ENCODE peak calls at places on chromosomes 5 and 9, in eight cellular contexts. One of them, this sample, is unnamed. For H3K9me3, the result is how much of the 10 kb centered on the place peaks cover.

GRCh38 chr5:160442824-160443431 is 21.3 kb downstream of the PTTG1 start:
- DNase-seq in kidney: no peak
- DNase-seq in CD8-positive, alpha-beta T cell: no peak
- DNase-seq in ascending aorta: no peak
- DNase-seq in mucosa of descending colon: no peak
- DNase-seq in lung: no peak
- DNase-seq in right atrium auricular region: no peak
- DNase-seq in pancreas: no peak
- DNase-seq in this sample: no peak

GRCh38 chr5:41636605-41637004 is 126.2 kb upstream of the PLCXD3 start:
- DNase-seq in kidney: no peak
- DNase-seq in CD8-positive, alpha-beta T cell: no peak
- DNase-seq in ascending aorta: no peak
- DNase-seq in mucosa of descending colon: peak
- DNase-seq in lung: no peak
- DNase-seq in right atrium auricular region: no peak
- DNase-seq in pancreas: no peak
- DNase-seq in this sample: no peak

GRCh38 chr5:74631088-74631960 is 9.2 kb downstream of the ENC1 start:
- DNase-seq in kidney: no peak
- DNase-seq in CD8-positive, alpha-beta T cell: peak
- DNase-seq in ascending aorta: no peak
- DNase-seq in mucosa of descending colon: no peak
- DNase-seq in lung: peak
- DNase-seq in right atrium auricular region: no peak
- DNase-seq in pancreas: no peak
- DNase-seq in this sample: no peak

GRCh38 chr9:19470567-19470966 is 61.8 kb downstream of the ACER2 start:
- DNase-seq in kidney: no peak
- DNase-seq in CD8-positive, alpha-beta T cell: no peak
- DNase-seq in ascending aorta: no peak
- DNase-seq in mucosa of descending colon: no peak
- DNase-seq in lung: no peak
- DNase-seq in right atrium auricular region: no peak
- DNase-seq in pancreas: no peak
- DNase-seq in this sample: no peak

GRCh38 chr9:126108240-126108639 is 218.4 kb upstream of the MVB12B start:
- DNase-seq in kidney: no peak
- DNase-seq in CD8-positive, alpha-beta T cell: no peak
- DNase-seq in ascending aorta: no peak
- DNase-seq in mucosa of descending colon: no peak
- DNase-seq in lung: no peak
- DNase-seq in right atrium auricular region: no peak
- DNase-seq in pancreas: no peak
- DNase-seq in this sample: no peak

GRCh38 chr5:56440871-56441740 is 208.0 kb upstream of the ANKRD55 start:
- DNase-seq in kidney: no peak
- DNase-seq in CD8-positive, alpha-beta T cell: no peak
- DNase-seq in ascending aorta: no peak
- DNase-seq in mucosa of descending colon: peak
- DNase-seq in lung: no peak
- DNase-seq in right atrium auricular region: no peak
- DNase-seq in pancreas: no peak
- DNase-seq in this sample: peak

GRCh38 chr5:140718266-140718592 is 18.0 kb downstream of the ZMAT2 start:
- DNase-seq in kidney: no peak
- DNase-seq in CD8-positive, alpha-beta T cell: no peak
- DNase-seq in ascending aorta: no peak
- DNase-seq in mucosa of descending colon: peak
- DNase-seq in lung: no peak
- DNase-seq in right atrium auricular region: no peak
- DNase-seq in pancreas: no peak
- DNase-seq in this sample: no peak

GRCh38 chr9:110440161-110440560 is 102.5 kb upstream of the TXNDC8 start:
- DNase-seq in kidney: no peak
- DNase-seq in CD8-positive, alpha-beta T cell: no peak
- DNase-seq in ascending aorta: no peak
- DNase-seq in mucosa of descending colon: no peak
- DNase-seq in lung: no peak
- DNase-seq in right atrium auricular region: no peak
- DNase-seq in pancreas: no peak
- DNase-seq in this sample: no peak

GRCh38 chr9:20065076-20065475 is 276.2 kb upstream of the SLC24A2 start:
- DNase-seq in kidney: no peak
- DNase-seq in CD8-positive, alpha-beta T cell: no peak
- DNase-seq in ascending aorta: no peak
- DNase-seq in mucosa of descending colon: no peak
- DNase-seq in lung: no peak
- DNase-seq in right atrium auricular region: no peak
- DNase-seq in pancreas: no peak
- DNase-seq in this sample: no peak

GRCh38 chr5:141493500-141494422 is 4.9 kb downstream of the PCDHGC5 start:
- DNase-seq in kidney: no peak
- DNase-seq in CD8-positive, alpha-beta T cell: no peak
- DNase-seq in ascending aorta: no peak
- DNase-seq in mucosa of descending colon: no peak
- DNase-seq in lung: no peak
- DNase-seq in right atrium auricular region: no peak
- DNase-seq in pancreas: no peak
- DNase-seq in this sample: no peak

GRCh38 chr5:36240779-36241635 is 718 bp downstream of the NADK2 start:
- DNase-seq in kidney: peak
- DNase-seq in CD8-positive, alpha-beta T cell: peak
- DNase-seq in ascending aorta: no peak
- DNase-seq in mucosa of descending colon: peak
- DNase-seq in lung: peak
- DNase-seq in right atrium auricular region: peak
- DNase-seq in pancreas: peak
- DNase-seq in this sample: peak

GRCh38 chr5:132782101-132782500 is 5.1 kb upstream of the SEPTIN8 start:
- DNase-seq in kidney: no peak
- DNase-seq in CD8-positive, alpha-beta T cell: no peak
- DNase-seq in ascending aorta: no peak
- DNase-seq in mucosa of descending colon: no peak
- DNase-seq in lung: no peak
- DNase-seq in right atrium auricular region: no peak
- DNase-seq in pancreas: no peak
- DNase-seq in this sample: no peak

GRCh38 chr9:17519761-17520160 is 59.1 kb upstream of the SH3GL2 start:
- DNase-seq in kidney: no peak
- DNase-seq in CD8-positive, alpha-beta T cell: no peak
- DNase-seq in ascending aorta: no peak
- DNase-seq in mucosa of descending colon: no peak
- DNase-seq in lung: no peak
- DNase-seq in right atrium auricular region: no peak
- DNase-seq in pancreas: no peak
- DNase-seq in this sample: no peak

GRCh38 chr5:55159763-55160492 is at the start of gene GPX8:
- DNase-seq in kidney: no peak
- DNase-seq in CD8-positive, alpha-beta T cell: no peak
- DNase-seq in ascending aorta: no peak
- DNase-seq in mucosa of descending colon: peak
- DNase-seq in lung: no peak
- DNase-seq in right atrium auricular region: no peak
- DNase-seq in pancreas: peak
- DNase-seq in this sample: no peak

GRCh38 chr5:135371738-135372232 is 27.2 kb downstream of the MACROH2A1 start:
- DNase-seq in kidney: no peak
- DNase-seq in CD8-positive, alpha-beta T cell: no peak
- DNase-seq in ascending aorta: no peak
- DNase-seq in mucosa of descending colon: no peak
- DNase-seq in lung: peak
- DNase-seq in right atrium auricular region: no peak
- DNase-seq in pancreas: no peak
- DNase-seq in this sample: no peak

GRCh38 chr5:74594172-74595040 is 46.1 kb downstream of the ENC1 start:
- DNase-seq in kidney: no peak
- DNase-seq in CD8-positive, alpha-beta T cell: no peak
- DNase-seq in ascending aorta: no peak
- DNase-seq in mucosa of descending colon: no peak
- DNase-seq in lung: no peak
- DNase-seq in right atrium auricular region: no peak
- DNase-seq in pancreas: no peak
- DNase-seq in this sample: no peak

GRCh38 chr5:31232273-31232888 is 38.9 kb downstream of the CDH6 start:
- DNase-seq in kidney: no peak
- DNase-seq in CD8-positive, alpha-beta T cell: no peak
- DNase-seq in ascending aorta: no peak
- DNase-seq in mucosa of descending colon: peak
- DNase-seq in lung: no peak
- DNase-seq in right atrium auricular region: no peak
- DNase-seq in pancreas: no peak
- DNase-seq in this sample: no peak

GRCh38 chr9:112283854-112284253 is 49.6 kb downstream of the PTBP3 start:
- DNase-seq in kidney: no peak
- DNase-seq in CD8-positive, alpha-beta T cell: no peak
- DNase-seq in ascending aorta: no peak
- DNase-seq in mucosa of descending colon: no peak
- DNase-seq in lung: no peak
- DNase-seq in right atrium auricular region: no peak
- DNase-seq in pancreas: no peak
- DNase-seq in this sample: no peak
- H3K9me3 ChIP-seq in kidney: under half
- H3K9me3 ChIP-seq in CD8-positive, alpha-beta T cell: under half
- H3K9me3 ChIP-seq in ascending aorta: under half
- H3K9me3 ChIP-seq in mucosa of descending colon: under half
- H3K9me3 ChIP-seq in lung: under half
- H3K9me3 ChIP-seq in right atrium auricular region: under half
- H3K9me3 ChIP-seq in pancreas: under half
- H3K9me3 ChIP-seq in this sample: under half

GRCh38 chr9:132201139-132201538 is 39.3 kb downstream of the NTNG2 start:
- DNase-seq in kidney: no peak
- DNase-seq in CD8-positive, alpha-beta T cell: no peak
- DNase-seq in ascending aorta: no peak
- DNase-seq in mucosa of descending colon: peak
- DNase-seq in lung: peak
- DNase-seq in right atrium auricular region: no peak
- DNase-seq in pancreas: peak
- DNase-seq in this sample: no peak
- TF ChIP-seq CTCF in kidney: no peak
- TF ChIP-seq CTCF in CD8-positive, alpha-beta T cell: no peak
- TF ChIP-seq CTCF in ascending aorta: no peak
- TF ChIP-seq CTCF in mucosa of descending colon: no peak
- TF ChIP-seq CTCF in lung: no peak
- TF ChIP-seq CTCF in right atrium auricular region: no peak
- TF ChIP-seq CTCF in pancreas: no peak
- TF ChIP-seq CTCF in this sample: no peak

DNA sequence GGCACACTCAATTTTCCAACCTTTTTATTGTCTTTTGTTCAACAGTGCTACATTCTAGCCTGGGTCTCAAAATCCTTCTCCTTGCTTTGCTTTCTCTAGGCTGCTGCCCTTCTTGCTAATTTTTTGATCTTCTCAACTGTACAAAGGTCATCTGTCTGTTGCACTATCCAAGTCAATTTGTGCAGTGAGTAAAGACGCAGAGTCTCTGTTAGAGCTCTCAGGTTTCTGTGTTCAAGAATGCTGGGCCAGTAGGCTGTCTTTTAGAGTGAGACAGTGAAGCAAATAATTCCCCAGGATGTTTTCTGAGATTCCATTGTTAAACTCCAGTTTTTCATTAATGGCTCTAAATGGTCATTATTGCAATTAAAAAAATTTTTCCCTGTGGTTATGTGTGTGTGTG is 255.7 kb upstream of the ACTBL2 start:
- DNase-seq in kidney: no peak
- DNase-seq in CD8-positive, alpha-beta T cell: no peak
- DNase-seq in ascending aorta: no peak
- DNase-seq in mucosa of descending colon: no peak
- DNase-seq in lung: no peak
- DNase-seq in right atrium auricular region: no peak
- DNase-seq in pancreas: no peak
- DNase-seq in this sample: no peak
- H3K9me3 ChIP-seq in kidney: under half
- H3K9me3 ChIP-seq in CD8-positive, alpha-beta T cell: under half
- H3K9me3 ChIP-seq in ascending aorta: under half
- H3K9me3 ChIP-seq in mucosa of descending colon: under half
- H3K9me3 ChIP-seq in lung: under half
- H3K9me3 ChIP-seq in right atrium auricular region: under half
- H3K9me3 ChIP-seq in pancreas: under half
- H3K9me3 ChIP-seq in this sample: under half

DNA sequence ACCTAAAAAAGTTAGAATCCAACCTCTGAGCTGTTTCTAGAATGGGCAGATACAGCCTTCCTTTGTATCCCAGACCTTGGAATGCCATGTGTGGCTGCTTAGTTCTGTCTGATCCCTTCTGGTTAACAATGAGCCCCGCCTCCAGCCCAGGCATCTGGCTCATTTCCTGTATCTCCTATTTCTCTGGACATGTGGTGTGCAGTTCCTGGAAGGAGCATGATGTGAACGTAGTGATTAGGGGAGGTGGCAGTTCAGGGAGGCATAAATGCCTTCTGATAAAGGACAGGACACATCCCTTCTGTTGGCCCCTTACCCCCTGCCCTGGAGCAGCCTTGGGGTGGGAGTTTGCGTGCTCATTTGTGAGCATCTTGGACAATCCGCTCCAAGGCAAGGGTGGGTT is 243.0 kb downstream of the ZSWIM6 start:
- DNase-seq in kidney: no peak
- DNase-seq in CD8-positive, alpha-beta T cell: no peak
- DNase-seq in ascending aorta: no peak
- DNase-seq in mucosa of descending colon: peak
- DNase-seq in lung: no peak
- DNase-seq in right atrium auricular region: no peak
- DNase-seq in pancreas: peak
- DNase-seq in this sample: no peak
- TF ChIP-seq CTCF in kidney: no peak
- TF ChIP-seq CTCF in CD8-positive, alpha-beta T cell: no peak
- TF ChIP-seq CTCF in ascending aorta: no peak
- TF ChIP-seq CTCF in mucosa of descending colon: no peak
- TF ChIP-seq CTCF in lung: no peak
- TF ChIP-seq CTCF in right atrium auricular region: no peak
- TF ChIP-seq CTCF in pancreas: no peak
- TF ChIP-seq CTCF in this sample: no peak

GRCh38 chr5:150912312-150912814 is 7.6 kb upstream of the ZNF300 start:
- DNase-seq in kidney: no peak
- DNase-seq in CD8-positive, alpha-beta T cell: no peak
- DNase-seq in ascending aorta: no peak
- DNase-seq in mucosa of descending colon: no peak
- DNase-seq in lung: no peak
- DNase-seq in right atrium auricular region: no peak
- DNase-seq in pancreas: no peak
- DNase-seq in this sample: no peak
- H3K9me3 ChIP-seq in kidney: half or more
- H3K9me3 ChIP-seq in CD8-positive, alpha-beta T cell: under half
- H3K9me3 ChIP-seq in ascending aorta: half or more
- H3K9me3 ChIP-seq in mucosa of descending colon: under half
- H3K9me3 ChIP-seq in lung: under half
- H3K9me3 ChIP-seq in right atrium auricular region: half or more
- H3K9me3 ChIP-seq in pancreas: under half
- H3K9me3 ChIP-seq in this sample: under half

DNA sequence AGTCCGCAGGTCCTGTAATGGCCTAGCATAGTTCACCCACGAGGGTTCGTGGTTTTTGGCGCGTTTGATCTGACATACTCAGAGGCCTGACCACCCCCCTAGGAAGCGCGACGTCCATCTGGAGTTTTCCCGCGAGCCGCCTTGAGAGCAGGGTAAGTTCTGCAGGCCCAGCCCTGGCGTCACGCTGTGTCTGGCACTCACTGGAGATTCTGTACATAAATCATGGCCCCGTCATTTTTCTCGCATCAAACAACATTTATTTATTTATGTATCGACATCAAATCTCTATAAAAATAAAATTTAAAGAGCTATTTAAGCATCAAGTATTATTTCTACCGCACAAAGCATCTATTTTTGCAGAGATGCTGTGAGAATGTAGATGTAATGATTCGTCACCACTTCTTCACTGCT is 446 bp upstream of the TRIM41 start:
- DNase-seq in kidney: no peak
- DNase-seq in CD8-positive, alpha-beta T cell: no peak
- DNase-seq in ascending aorta: no peak
- DNase-seq in mucosa of descending colon: no peak
- DNase-seq in lung: no peak
- DNase-seq in right atrium auricular region: no peak
- DNase-seq in pancreas: no peak
- DNase-seq in this sample: no peak
- TF ChIP-seq CTCF in kidney: no peak
- TF ChIP-seq CTCF in CD8-positive, alpha-beta T cell: no peak
- TF ChIP-seq CTCF in ascending aorta: no peak
- TF ChIP-seq CTCF in mucosa of descending colon: no peak
- TF ChIP-seq CTCF in lung: no peak
- TF ChIP-seq CTCF in right atrium auricular region: no peak
- TF ChIP-seq CTCF in pancreas: no peak
- TF ChIP-seq CTCF in this sample: no peak